ENCODE peak calls at places on chromosome 20, in nine cellular contexts. E, W, G, M, D, S, J, U and A are unnamed samples.

GRCh38 chr20:18831830-18832229 is 18.2 kb downstream of the SCP2D1 start:
- DNase-seq in E (no peak), W (no peak), G (no peak), M (peak; percentile 20), D (no peak), S (no peak), J (no peak), U (no peak), A (no peak)

GRCh38 chr20:46434597-46434996 is 28.2 kb upstream of the ELMO2 start:
- DNase-seq in E (no peak), W (no peak), G (no peak), M (no peak), D (no peak), S (peak; percentile 81), J (no peak), U (no peak), A (no peak)

GRCh38 chr20:30484009-30484748 is 773.3 kb upstream of the DEFB115 start:
- DNase-seq in E (no peak), W (no peak), G (no peak), M (no peak), D (no peak), S (no peak), J (peak; percentile 17), U (no peak), A (no peak)

GRCh38 chr20:59673288-59673997 is 69.1 kb downstream of the PHACTR3 start:
- DNase-seq in E (no peak), W (no peak), G (no peak), M (no peak), D (no peak), S (no peak), J (no peak), U (no peak), A (no peak)

GRCh38 chr20:57399587-57400261 is 8.5 kb downstream of the RBM38 start:
- DNase-seq in E (no peak), W (no peak), G (peak; percentile 37), M (no peak), D (no peak), S (no peak), J (no peak), U (peak; percentile 92), A (no peak)

GRCh38 chr20:48025061-48025515 is 239.8 kb upstream of the SULF2 start:
- DNase-seq in E (peak; percentile 49), W (no peak), G (peak; percentile 11), M (peak; percentile 92), D (no peak), S (peak; percentile 93), J (peak; percentile 81), U (peak; percentile 52), A (peak; percentile 63)

GRCh38 chr20:8854566-8854965 is 214.3 kb upstream of the PLCB4 start:
- DNase-seq in E (peak; percentile 10), W (no peak), G (peak; percentile 11), M (peak; percentile 69), D (peak; percentile 63), S (peak; percentile 66), J (peak; percentile 57), U (no peak), A (no peak)

GRCh38 chr20:58054744-58055373 is 173.6 kb downstream of the ANKRD60 start:
- DNase-seq in E (peak; percentile 70), W (peak; percentile 83), G (no peak), M (peak; percentile 46), D (peak; percentile 53), S (peak; percentile 48), J (peak; percentile 84), U (no peak), A (no peak)

GRCh38 chr20:6045566-6045965 is 8.3 kb downstream of the LRRN4 start:
- DNase-seq in E (no peak), W (no peak), G (no peak), M (peak; percentile 46), D (no peak), S (no peak), J (no peak), U (no peak), A (peak; percentile 44)

GRCh38 chr20:41669708-41670263 is 51.6 kb upstream of the CHD6 start:
- DNase-seq in E (no peak), W (no peak), G (no peak), M (peak; percentile 3), D (no peak), S (no peak), J (peak; percentile 63), U (no peak), A (no peak)

DNA sequence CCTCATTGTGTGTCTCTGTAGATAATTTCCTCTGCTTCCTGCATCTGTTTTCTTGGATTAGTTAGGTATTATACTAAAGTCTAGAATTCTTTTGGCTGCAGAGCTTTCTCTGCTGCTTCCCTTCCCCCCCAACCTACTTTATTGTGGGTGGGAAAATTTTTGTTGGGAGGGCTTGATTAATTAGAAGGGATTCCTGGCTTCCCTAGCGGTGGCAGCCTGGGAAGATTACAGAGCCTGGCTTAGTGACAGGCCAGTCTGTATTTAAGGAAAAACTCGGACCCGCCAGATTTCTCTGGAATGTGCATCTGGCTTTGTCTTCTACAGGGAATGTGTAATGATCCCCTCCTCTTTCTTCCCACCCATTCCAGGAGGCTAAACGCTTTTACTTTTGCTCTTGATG is 31.2 kb downstream of the SLX4IP start:
- DNase-seq in E (peak; percentile 94), W (no peak), G (no peak), M (no peak), D (no peak), S (no peak), J (peak; percentile 81), U (no peak), A (peak; percentile 52)
- H3K4me3 ChIP-seq in E (peak overlapping the region; percentile 33), W (no peak overlapping the region), G (no peak overlapping the region), M (no peak overlapping the region), D (peak overlapping the region; percentile 53), S (no peak overlapping the region), J (no peak overlapping the region), U (no peak overlapping the region), A (no peak overlapping the region)

GRCh38 chr20:50350510-50351249 is 159.5 kb upstream of the PTPN1 start:
- DNase-seq in E (no peak), W (no peak), G (no peak), M (no peak), D (no peak), S (no peak), J (no peak), U (peak; percentile 40), A (no peak)

GRCh38 chr20:50347568-50347981 is 156.9 kb downstream of the CEBPB start:
- DNase-seq in E (no peak), W (peak; percentile 69), G (no peak), M (no peak), D (no peak), S (no peak), J (peak; percentile 29), U (no peak), A (no peak)

GRCh38 chr20:50345712-50346371 is 155.2 kb downstream of the CEBPB start:
- DNase-seq in E (no peak), W (no peak), G (no peak), M (no peak), D (no peak), S (no peak), J (peak; percentile 31), U (no peak), A (no peak)

GRCh38 chr20:50346372-50347347 is 156.0 kb downstream of the CEBPB start:
- DNase-seq in E (no peak), W (peak; percentile 82), G (peak; percentile 80), M (peak; percentile 90), D (peak; percentile 93), S (peak; percentile 96), J (peak; percentile 47), U (no peak), A (peak; percentile 82)

GRCh38 chr20:50348118-50348517 is 157.5 kb downstream of the CEBPB start:
- DNase-seq in E (no peak), W (no peak), G (peak; percentile 53), M (no peak), D (peak; percentile 80), S (peak; percentile 81), J (peak; percentile 43), U (no peak), A (no peak)
- H3K4me3 ChIP-seq in E (no peak overlapping the region), W (no peak overlapping the region), G (no peak overlapping the region), M (no peak overlapping the region), D (no peak overlapping the region), S (no peak overlapping the region), J (no peak overlapping the region), U (no peak overlapping the region), A (no peak overlapping the region)

GRCh38 chr20:45346291-45346718 is 1.9 kb downstream of the SDC4 start:
- DNase-seq in E (no peak), W (no peak), G (peak; percentile 50), M (no peak), D (no peak), S (no peak), J (no peak), U (no peak), A (no peak)
- H3K4me3 ChIP-seq in E (no peak overlapping the region), W (no peak overlapping the region), G (peak overlapping the region; percentile 56), M (peak overlapping the region; percentile 99), D (peak overlapping the region; percentile 80), S (no peak overlapping the region), J (peak overlapping the region; percentile 95), U (no peak overlapping the region), A (peak overlapping the region; percentile 90)

GRCh38 chr20:406200-407096 is 1.7 kb upstream of the RBCK1 start:
- DNase-seq in E (no peak), W (no peak), G (no peak), M (no peak), D (no peak), S (no peak), J (no peak), U (no peak), A (no peak)
- H3K4me3 ChIP-seq in E (peak overlapping the region; percentile 89), W (no peak overlapping the region), G (no peak overlapping the region), M (peak overlapping the region; percentile 75), D (no peak overlapping the region), S (no peak overlapping the region), J (no peak overlapping the region), U (no peak overlapping the region), A (no peak overlapping the region)

DNA sequence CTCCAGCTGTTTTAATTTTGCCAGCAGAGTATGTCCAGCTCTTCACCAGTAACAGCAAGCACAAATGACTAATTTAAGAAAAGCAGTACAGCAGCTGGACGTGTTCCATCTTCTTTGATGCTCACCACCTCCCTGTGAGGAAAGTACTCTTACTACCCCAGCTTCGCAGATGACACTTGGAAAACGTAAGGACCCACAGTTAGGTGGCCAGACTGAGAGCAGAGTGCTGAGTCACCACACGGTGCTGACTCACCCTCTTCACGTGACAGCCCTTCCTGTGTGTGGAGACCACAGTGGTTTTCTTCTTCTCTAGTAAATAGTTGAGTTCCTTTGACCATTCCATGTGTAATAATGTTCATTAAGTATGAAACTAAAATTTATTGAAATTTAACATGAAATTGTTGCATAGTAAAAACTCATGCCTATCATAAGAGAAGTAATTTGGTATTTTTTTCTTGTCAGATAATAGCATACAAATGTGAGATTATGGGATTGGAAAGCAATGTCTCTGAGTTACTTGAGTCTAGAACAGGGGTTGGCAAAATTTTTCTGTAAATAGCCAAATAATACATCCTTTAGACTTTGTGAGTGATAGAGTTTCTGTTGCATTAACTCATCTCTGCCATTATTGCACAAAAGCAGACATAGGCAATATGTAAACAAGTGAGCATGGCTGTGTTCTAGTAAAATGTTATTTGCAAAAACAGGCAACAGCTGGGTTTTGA is 76.6 kb downstream of the SLX4IP start:
- DNase-seq in E (peak; percentile 45), W (peak; percentile 64), G (peak; percentile 82), M (peak; percentile 97), D (peak; percentile 95), S (peak; percentile 95), J (peak; percentile 86), U (peak; percentile 93), A (peak; percentile 98)
- H3K4me3 ChIP-seq in E (no peak overlapping the region), W (no peak overlapping the region), G (no peak overlapping the region), M (peak overlapping the region; percentile 23), D (no peak overlapping the region), S (no peak overlapping the region), J (no peak overlapping the region), U (peak overlapping the region; percentile 44), A (no peak overlapping the region)